ENCODE peak calls at places on chromosomes 6 and 20, in seven cellular contexts. L, J, F, X, H, Q and N are unnamed samples.

GRCh38 chr6:84976516-84977420 is 212.4 kb upstream of the TBX18 start:
- DNase-seq in L (no peak), J (no peak), F (no peak), X (no peak), H (no peak), Q (no peak), N (no peak)

GRCh38 chr6:53793318-53793975 is 1.4 kb upstream of the LRRC1 start:
- DNase-seq in L (no peak), J (no peak), F (peak), X (peak), H (peak), Q (peak), N (peak)

GRCh38 chr6:52610745-52611355 is 34.0 kb upstream of the TRAM2 start:
- DNase-seq in L (no peak), J (no peak), F (no peak), X (no peak), H (no peak), Q (no peak), N (no peak)

GRCh38 chr6:161169690-161170089 is 104.2 kb downstream of the AGPAT4 start:
- DNase-seq in L (no peak), J (no peak), F (no peak), X (no peak), H (no peak), Q (peak), N (no peak)

GRCh38 chr6:44804016-44804415 is 416.5 kb downstream of the CDC5L start:
- DNase-seq in L (no peak), J (no peak), F (no peak), X (no peak), H (no peak), Q (no peak), N (no peak)

GRCh38 chr6:89122625-89123024 is 4.8 kb upstream of the SRSF12 start:
- DNase-seq in L (no peak), J (no peak), F (no peak), X (peak), H (peak), Q (no peak), N (no peak)

GRCh38 chr6:14037402-14038277 is 79.9 kb upstream of the CD83 start:
- DNase-seq in L (no peak), J (no peak), F (no peak), X (peak), H (no peak), Q (no peak), N (no peak)

GRCh38 chr6:119043783-119044182 is 34.7 kb downstream of the FAM184A start:
- DNase-seq in L (no peak), J (no peak), F (no peak), X (no peak), H (no peak), Q (no peak), N (no peak)

GRCh38 chr6:21754891-21755290 is 161.3 kb downstream of the SOX4 start:
- DNase-seq in L (no peak), J (no peak), F (no peak), X (no peak), H (no peak), Q (no peak), N (no peak)

GRCh38 chr20:32474967-32475819 is 109.9 kb downstream of the NOL4L start:
- DNase-seq in L (no peak), J (no peak), F (peak), X (no peak), H (peak), Q (peak), N (peak)

GRCh38 chr6:40816601-40817000 is 222.4 kb downstream of the UNC5CL start:
- DNase-seq in L (no peak), J (no peak), F (no peak), X (no peak), H (no peak), Q (no peak), N (no peak)

GRCh38 chr6:169766921-169767736 is 15.7 kb downstream of the ERMARD start:
- DNase-seq in L (no peak), J (no peak), F (no peak), X (no peak), H (no peak), Q (no peak), N (no peak)

GRCh38 chr6:77466055-77467028 is 3.1 kb upstream of the HTR1B start:
- DNase-seq in L (no peak), J (no peak), F (peak), X (no peak), H (peak), Q (peak), N (peak)

GRCh38 chr20:2750343-2751251 is 49.8 kb downstream of the CPXM1 start:
- DNase-seq in L (no peak), J (no peak), F (peak), X (no peak), H (peak), Q (no peak), N (peak)

GRCh38 chr20:18796282-18796833 is 17.2 kb upstream of the SCP2D1 start:
- DNase-seq in L (no peak), J (no peak), F (no peak), X (no peak), H (no peak), Q (no peak), N (no peak)

GRCh38 chr20:32534661-32535240 is 50.4 kb downstream of the NOL4L start:
- DNase-seq in L (no peak), J (peak), F (peak), X (no peak), H (no peak), Q (no peak), N (no peak)

GRCh38 chr20:58106143-58106750 is 122.2 kb downstream of the ANKRD60 start:
- DNase-seq in L (no peak), J (no peak), F (no peak), X (no peak), H (no peak), Q (no peak), N (no peak)

GRCh38 chr6:53727748-53728147 is 62.2 kb upstream of the KLHL31 start:
- DNase-seq in L (no peak), J (no peak), F (no peak), X (no peak), H (no peak), Q (no peak), N (no peak)

GRCh38 chr20:41340327-41341055 is at the start of gene LPIN3:
- DNase-seq in L (no peak), J (peak), F (peak), X (no peak), H (peak), Q (peak), N (peak)

GRCh38 chr6:167015302-167015701 is 16.1 kb downstream of the CEP43 start:
- DNase-seq in L (no peak), J (no peak), F (no peak), X (no peak), H (no peak), Q (no peak), N (no peak)

GRCh38 chr6:124131779-124132178 is 328.1 kb downstream of the NKAIN2 start:
- DNase-seq in L (no peak), J (no peak), F (no peak), X (no peak), H (no peak), Q (no peak), N (no peak)

GRCh38 chr6:52994031-52994788 is 874 bp downstream of the GSTA4 start:
- DNase-seq in L (no peak), J (no peak), F (peak), X (no peak), H (peak), Q (no peak), N (peak)

GRCh38 chr20:52578559-52578958 is 387.0 kb upstream of the ZFP64 start:
- DNase-seq in L (no peak), J (no peak), F (no peak), X (no peak), H (no peak), Q (no peak), N (no peak)

GRCh38 chr20:3203315-3204123 is 963 bp downstream of the DDRGK1 start:
- DNase-seq in L (no peak), J (no peak), F (no peak), X (no peak), H (peak), Q (peak), N (peak)

GRCh38 chr6:149335924-149336323 is 18.4 kb downstream of the TAB2 start:
- DNase-seq in L (no peak), J (no peak), F (no peak), X (no peak), H (no peak), Q (no peak), N (no peak)